ENCODE peak calls at places on chromosomes 11 and 22, in ten cellular contexts. L is AG20443; N is suprapubic skin; F is lung; S is aorta; C is fibroblast of pulmonary artery; Y is stimulated activated CD4-positive, alpha-beta T cell treated with anti-CD3 and anti-CD28 coated beads, Interleukin-12 subunit alpha, Interleukin-12 subunit beta, amount 100 ng/mL, for 24 hours; D is adipocyte; M is HEK293T; H is caudate nucleus. R is an unnamed sample.

GRCh38 chr11:7706377-7706776 is at the start of gene OVCH2:
- DNase-seq in Y (no peak), N (no peak), H (no peak), L (no peak), C (no peak), D (no peak), M (no peak), S (no peak), F (no peak), R (no peak)

GRCh38 chr11:12207384-12208150 is 97.2 kb downstream of the MICAL2 start:
- DNase-seq in H (no peak), S (no peak), C (peak), Y (peak), D (peak), M (no peak), F (no peak), L (peak), N (no peak), R (no peak)

GRCh38 chr11:66619080-66619554 is 2.7 kb downstream of the RBM14 start:
- DNase-seq in H (no peak), S (no peak), C (peak), F (no peak), M (no peak), N (no peak), L (peak), D (peak), Y (no peak), R (no peak)

GRCh38 chr22:44870021-44870420 is 117.6 kb downstream of the ARHGAP8 start:
- DNase-seq in S (no peak), N (no peak), M (no peak), C (peak), H (no peak), Y (no peak), F (no peak), L (no peak), D (peak), R (no peak)

GRCh38 chr11:8282621-8283509 is 19.2 kb upstream of the LMO1 start:
- DNase-seq in S (no peak), Y (no peak), C (no peak), M (no peak), F (no peak), H (no peak), D (no peak), L (no peak), N (peak), R (peak)

GRCh38 chr11:102446606-102447005 is 6.0 kb downstream of the TMEM123 start:
- DNase-seq in M (no peak), L (peak), F (no peak), C (peak), S (no peak), Y (no peak), D (peak), N (no peak), H (no peak), R (no peak)

GRCh38 chr11:12189543-12190235 is 79.3 kb downstream of the MICAL2 start:
- DNase-seq in F (no peak), Y (no peak), L (no peak), M (no peak), H (no peak), C (no peak), D (no peak), N (no peak), S (peak), R (no peak)

GRCh38 chr11:91104237-91104636 is 881.4 kb upstream of the CHORDC1 start:
- DNase-seq in N (no peak), S (no peak), F (no peak), C (peak), M (no peak), D (peak), Y (no peak), L (no peak), H (no peak), R (no peak)

GRCh38 chr11:587978-588380 is 11.7 kb downstream of the PHRF1 start:
- DNase-seq in M (no peak), H (no peak), Y (peak), N (no peak), F (no peak), C (peak), D (peak), S (no peak), L (no peak), R (no peak)

GRCh38 chr11:103586756-103587155 is 449.7 kb upstream of the DDI1 start:
- DNase-seq in C (peak), D (peak), H (no peak), N (no peak), F (no peak), S (no peak), Y (no peak), L (peak), M (peak), R (no peak)

GRCh38 chr11:102279641-102280170 is 37.6 kb upstream of the BIRC3 start:
- DNase-seq in C (peak), H (no peak), M (peak), L (peak), S (no peak), N (no peak), D (peak), Y (no peak), F (no peak), R (no peak)

GRCh38 chr22:30556388-30556787 is 9.8 kb upstream of the SEC14L6 start:
- DNase-seq in H (no peak), Y (no peak), N (no peak), S (no peak), C (no peak), M (no peak), D (no peak), L (no peak), F (no peak), R (no peak)

GRCh38 chr22:23557036-23557435 is 23.1 kb downstream of the IGLL1 start:
- DNase-seq in S (no peak), C (no peak), Y (no peak), F (no peak), L (no peak), D (no peak), N (peak), H (no peak), M (no peak), R (no peak)

GRCh38 chr11:1693327-1694063 is 3.5 kb upstream of the KRTAP5-6 start:
- DNase-seq in C (peak), M (peak), Y (peak), F (peak), N (peak), D (peak), L (peak), S (peak), H (peak), R (peak)

GRCh38 chr11:94974178-94974577 is 669 bp downstream of the KDM4D start:
- DNase-seq in L (no peak), N (no peak), H (no peak), C (no peak), D (no peak), F (no peak), M (no peak), Y (no peak), S (no peak), R (no peak)

GRCh38 chr11:122673706-122674105 is 18.2 kb downstream of the UBASH3B start:
- DNase-seq in N (no peak), L (no peak), H (no peak), C (peak), Y (no peak), D (peak), M (no peak), F (no peak), S (no peak), R (no peak)

GRCh38 chr22:44003016-44003775 is 20.9 kb upstream of the PARVB start:
- DNase-seq in F (no peak), Y (no peak), N (no peak), D (no peak), S (no peak), H (no peak), M (no peak), L (no peak), C (no peak), R (no peak)

GRCh38 chr11:61007971-61008896 is 36.8 kb downstream of the CD6 start:
- DNase-seq in L (no peak), F (no peak), D (no peak), N (no peak), M (no peak), C (no peak), Y (no peak), S (no peak), H (no peak), R (no peak)

GRCh38 chr11:90908074-90908473 is 685.2 kb upstream of the CHORDC1 start:
- DNase-seq in C (peak), M (no peak), H (no peak), S (no peak), N (no peak), D (peak), L (no peak), F (no peak), Y (no peak), R (no peak)

GRCh38 chr11:65524747-65525658 is at the start of gene SCYL1:
- DNase-seq in D (peak), L (peak), C (peak), M (peak), S (peak), Y (peak), H (peak), N (no peak), F (peak), R (peak)

GRCh38 chr22:19119949-19120348 is 2.3 kb downstream of the DGCR2 start:
- DNase-seq in S (no peak), N (no peak), Y (no peak), L (no peak), D (no peak), H (no peak), F (no peak), C (no peak), M (no peak), R (no peak)

GRCh38 chr11:130839950-130840666 is 76.2 kb downstream of the SNX19 start:
- DNase-seq in D (peak), Y (no peak), F (no peak), C (peak), N (no peak), L (no peak), H (no peak), M (no peak), S (no peak), R (no peak)

GRCh38 chr11:31802990-31803812 is 7.9 kb downstream of the PAX6 start:
- DNase-seq in M (no peak), F (no peak), C (no peak), N (no peak), D (no peak), S (no peak), H (no peak), L (no peak), Y (no peak), R (no peak)

GRCh38 chr11:67572747-67573419 is 10.7 kb upstream of the GSTP1 start:
- DNase-seq in S (no peak), L (peak), F (peak), D (peak), M (no peak), N (no peak), H (no peak), C (peak), Y (peak), R (no peak)

GRCh38 chr22:24772493-24773220 is 1.9 kb downstream of the PIWIL3 start:
- DNase-seq in S (no peak), Y (no peak), N (no peak), C (peak), H (no peak), M (peak), L (peak), F (no peak), D (peak), R (no peak)

GRCh38 chr22:20636075-20636812 is 128.8 kb downstream of the MED15 start:
- DNase-seq in C (no peak), M (no peak), D (no peak), F (no peak), S (peak), H (no peak), L (no peak), Y (no peak), N (no peak), R (no peak)

GRCh38 chr22:39471421-39472141 is 14.8 kb downstream of the MGAT3 start:
- DNase-seq in H (no peak), D (peak), M (no peak), F (peak), N (no peak), L (peak), C (peak), Y (no peak), S (peak), R (no peak)

GRCh38 chr11:122020902-122021301 is 95.1 kb downstream of the BLID start:
- DNase-seq in C (peak), H (no peak), M (no peak), L (no peak), D (no peak), Y (no peak), F (no peak), N (no peak), S (no peak), R (no peak)

GRCh38 chr11:111977141-111978027 is 40.2 kb downstream of the DIXDC1 start:
- DNase-seq in Y (peak), L (peak), N (peak), C (peak), F (peak), M (peak), D (peak), H (no peak), S (peak), R (peak)

GRCh38 chr22:38724926-38725571 is 19.3 kb downstream of the GTPBP1 start:
- DNase-seq in M (peak), S (peak), C (peak), D (peak), Y (no peak), L (peak), F (no peak), N (no peak), H (no peak), R (no peak)

GRCh38 chr11:102534261-102534872 is 3.8 kb upstream of the MMP7 start:
- DNase-seq in N (no peak), S (no peak), F (no peak), H (no peak), C (no peak), Y (no peak), L (no peak), D (no peak), M (no peak), R (no peak)

GRCh38 chr11:3786781-3787428 is 10.4 kb downstream of the NUP98 start:
- DNase-seq in M (no peak), C (peak), N (no peak), H (no peak), L (peak), F (no peak), Y (no peak), S (no peak), D (no peak), R (no peak)

GRCh38 chr22:38700271-38700788 is 413 bp downstream of the JOSD1 start:
- DNase-seq in F (peak), N (peak), S (peak), H (no peak), Y (peak), D (peak), C (peak), L (peak), M (no peak), R (peak)

GRCh38 chr22:29133603-29134133 is 60.8 kb downstream of the KREMEN1 start:
- DNase-seq in D (no peak), S (no peak), H (no peak), C (no peak), Y (no peak), F (no peak), L (no peak), N (no peak), M (no peak), R (no peak)

GRCh38 chr22:23289851-23290724 is 109.8 kb downstream of the BCR start:
- DNase-seq in S (no peak), H (no peak), M (peak), N (no peak), Y (peak), D (peak), L (peak), C (peak), F (peak), R (peak)

R was measured in sciatic nerve.